ENCODE peak calls at places on chromosomes 11 and 22, in seven cellular contexts. One of them, this sample, is unnamed.
A peak's percentile ranks its signal among the peaks of the same experiment; 100 is the strongest.

GRCh38 chr11:10287140-10287539 is 6.9 kb downstream of the SBF2 start:
- DNase-seq in A549: no peak
- DNase-seq in activated naive CD8-positive, alpha-beta T cell treated with anti-CD3 and anti-CD28 coated beads, Interleukin-2, amount 50 U/mL, for 16 hours: no peak
- DNase-seq in A172: no peak
- DNase-seq in HepG2: no peak
- DNase-seq in stimulated activated CD4-positive, alpha-beta T cell treated with anti-CD3 and anti-CD28 coated beads, Interleukin-15, amount 100 ng/mL, for 24 hours: no peak
- DNase-seq in T-helper 2 cell: no peak
- DNase-seq in this sample: no peak

GRCh38 chr11:80958414-80958813 is 1517.6 kb upstream of the TENM4 start:
- DNase-seq in A549: no peak
- DNase-seq in activated naive CD8-positive, alpha-beta T cell treated with anti-CD3 and anti-CD28 coated beads, Interleukin-2, amount 50 U/mL, for 16 hours: no peak
- DNase-seq in A172: peak; percentile 10
- DNase-seq in HepG2: no peak
- DNase-seq in stimulated activated CD4-positive, alpha-beta T cell treated with anti-CD3 and anti-CD28 coated beads, Interleukin-15, amount 100 ng/mL, for 24 hours: no peak
- DNase-seq in T-helper 2 cell: no peak
- DNase-seq in this sample: no peak

GRCh38 chr22:49658902-49659280 is 168.8 kb downstream of the BRD1 start:
- DNase-seq in A549: no peak
- DNase-seq in activated naive CD8-positive, alpha-beta T cell treated with anti-CD3 and anti-CD28 coated beads, Interleukin-2, amount 50 U/mL, for 16 hours: no peak
- DNase-seq in A172: no peak
- DNase-seq in HepG2: no peak
- DNase-seq in stimulated activated CD4-positive, alpha-beta T cell treated with anti-CD3 and anti-CD28 coated beads, Interleukin-15, amount 100 ng/mL, for 24 hours: no peak
- DNase-seq in T-helper 2 cell: no peak
- DNase-seq in this sample: no peak

GRCh38 chr22:48140261-48140660 is 1377.8 kb downstream of the TBC1D22A start:
- DNase-seq in A549: no peak
- DNase-seq in activated naive CD8-positive, alpha-beta T cell treated with anti-CD3 and anti-CD28 coated beads, Interleukin-2, amount 50 U/mL, for 16 hours: no peak
- DNase-seq in A172: no peak
- DNase-seq in HepG2: no peak
- DNase-seq in stimulated activated CD4-positive, alpha-beta T cell treated with anti-CD3 and anti-CD28 coated beads, Interleukin-15, amount 100 ng/mL, for 24 hours: no peak
- DNase-seq in T-helper 2 cell: no peak
- DNase-seq in this sample: no peak

GRCh38 chr11:132056689-132057088 is 686.3 kb downstream of the NTM start:
- DNase-seq in A549: no peak
- DNase-seq in activated naive CD8-positive, alpha-beta T cell treated with anti-CD3 and anti-CD28 coated beads, Interleukin-2, amount 50 U/mL, for 16 hours: no peak
- DNase-seq in A172: peak; percentile 62
- DNase-seq in HepG2: no peak
- DNase-seq in stimulated activated CD4-positive, alpha-beta T cell treated with anti-CD3 and anti-CD28 coated beads, Interleukin-15, amount 100 ng/mL, for 24 hours: no peak
- DNase-seq in T-helper 2 cell: no peak
- DNase-seq in this sample: no peak

GRCh38 chr11:32566527-32566926 is 17.1 kb upstream of the EIF3M start:
- DNase-seq in A549: no peak
- DNase-seq in activated naive CD8-positive, alpha-beta T cell treated with anti-CD3 and anti-CD28 coated beads, Interleukin-2, amount 50 U/mL, for 16 hours: no peak
- DNase-seq in A172: no peak
- DNase-seq in HepG2: no peak
- DNase-seq in stimulated activated CD4-positive, alpha-beta T cell treated with anti-CD3 and anti-CD28 coated beads, Interleukin-15, amount 100 ng/mL, for 24 hours: no peak
- DNase-seq in T-helper 2 cell: no peak
- DNase-seq in this sample: no peak

GRCh38 chr11:14335712-14336111 is 23.3 kb downstream of the RRAS2 start:
- DNase-seq in A549: no peak
- DNase-seq in activated naive CD8-positive, alpha-beta T cell treated with anti-CD3 and anti-CD28 coated beads, Interleukin-2, amount 50 U/mL, for 16 hours: no peak
- DNase-seq in A172: no peak
- DNase-seq in HepG2: no peak
- DNase-seq in stimulated activated CD4-positive, alpha-beta T cell treated with anti-CD3 and anti-CD28 coated beads, Interleukin-15, amount 100 ng/mL, for 24 hours: no peak
- DNase-seq in T-helper 2 cell: no peak
- DNase-seq in this sample: no peak

GRCh38 chr11:116930177-116930576 is 92.8 kb upstream of the APOA1 start:
- DNase-seq in A549: no peak
- DNase-seq in activated naive CD8-positive, alpha-beta T cell treated with anti-CD3 and anti-CD28 coated beads, Interleukin-2, amount 50 U/mL, for 16 hours: no peak
- DNase-seq in A172: no peak
- DNase-seq in HepG2: peak; percentile 21
- DNase-seq in stimulated activated CD4-positive, alpha-beta T cell treated with anti-CD3 and anti-CD28 coated beads, Interleukin-15, amount 100 ng/mL, for 24 hours: peak; percentile 27
- DNase-seq in T-helper 2 cell: no peak
- DNase-seq in this sample: no peak

GRCh38 chr22:27730649-27731433 is 70.7 kb downstream of the MN1 start:
- DNase-seq in A549: no peak
- DNase-seq in activated naive CD8-positive, alpha-beta T cell treated with anti-CD3 and anti-CD28 coated beads, Interleukin-2, amount 50 U/mL, for 16 hours: no peak
- DNase-seq in A172: no peak
- DNase-seq in HepG2: no peak
- DNase-seq in stimulated activated CD4-positive, alpha-beta T cell treated with anti-CD3 and anti-CD28 coated beads, Interleukin-15, amount 100 ng/mL, for 24 hours: no peak
- DNase-seq in T-helper 2 cell: no peak
- DNase-seq in this sample: no peak

GRCh38 chr22:38397189-38398097 is 57.6 kb downstream of the KCNJ4 start:
- DNase-seq in A549: no peak
- DNase-seq in activated naive CD8-positive, alpha-beta T cell treated with anti-CD3 and anti-CD28 coated beads, Interleukin-2, amount 50 U/mL, for 16 hours: no peak
- DNase-seq in A172: no peak
- DNase-seq in HepG2: no peak
- DNase-seq in stimulated activated CD4-positive, alpha-beta T cell treated with anti-CD3 and anti-CD28 coated beads, Interleukin-15, amount 100 ng/mL, for 24 hours: peak; percentile 37
- DNase-seq in T-helper 2 cell: no peak
- DNase-seq in this sample: no peak

GRCh38 chr11:117688255-117688797 is 108.7 kb downstream of the DSCAML1 start:
- DNase-seq in A549: no peak
- DNase-seq in activated naive CD8-positive, alpha-beta T cell treated with anti-CD3 and anti-CD28 coated beads, Interleukin-2, amount 50 U/mL, for 16 hours: no peak
- DNase-seq in A172: no peak
- DNase-seq in HepG2: no peak
- DNase-seq in stimulated activated CD4-positive, alpha-beta T cell treated with anti-CD3 and anti-CD28 coated beads, Interleukin-15, amount 100 ng/mL, for 24 hours: no peak
- DNase-seq in T-helper 2 cell: no peak
- DNase-seq in this sample: no peak

This sample was measured in cortex of kidney.